ENCODE peak calls at places on chromosomes 7 and 10, in six cellular contexts. Y is cardiac muscle cell, Z is heart right ventricle, L is IMR-90, T is left lung, V is fibroblast of lung. N is an unnamed sample.

GRCh38 chr10:68334672-68335467 is 2.1 kb upstream of the PBLD start:
- DNase-seq in Y (no peak), Z (no peak), L (no peak), V (no peak), T (no peak), N (no peak)

GRCh38 chr10:132872658-132873057 is 69.7 kb downstream of the CFAP46 start:
- DNase-seq in Y (no peak), V (no peak), L (no peak), Z (no peak), T (peak; percentile 25), N (peak; percentile 12)

GRCh38 chr7:63104666-63105065 is 894.0 kb upstream of the ZNF722 start:
- DNase-seq in T (no peak), Y (no peak), L (no peak), Z (no peak), V (no peak), N (no peak)

GRCh38 chr7:157760004-157760730 is 423.4 kb downstream of the DNAJB6 start:
- DNase-seq in Z (no peak), L (no peak), V (no peak), Y (no peak), T (no peak), N (no peak)

GRCh38 chr10:75910032-75910431 is 478.6 kb downstream of the LRMDA start:
- DNase-seq in L (peak; percentile 24), Y (peak; percentile 69), V (peak; percentile 21), T (no peak), Z (no peak), N (no peak)

GRCh38 chr7:31805209-31805818 is 118.3 kb downstream of the PPP1R17 start:
- DNase-seq in Y (no peak), V (no peak), T (no peak), L (no peak), Z (no peak), N (no peak)

GRCh38 chr10:96880575-96880974 is 48.5 kb downstream of the LCOR start:
- DNase-seq in L (no peak), Z (no peak), Y (no peak), V (no peak), T (no peak), N (no peak)

GRCh38 chr10:89980166-89980565 is 278.8 kb downstream of the KIF20B start:
- DNase-seq in V (no peak), Y (no peak), T (no peak), L (no peak), Z (no peak), N (no peak)

GRCh38 chr7:143299840-143300239 is 11.7 kb downstream of the CASP2 start:
- DNase-seq in V (peak; percentile 12), Y (peak; percentile 20), T (no peak), L (no peak), Z (no peak), N (no peak)

GRCh38 chr7:18873674-18874341 is 243.6 kb downstream of the TWIST1 start:
- DNase-seq in V (peak; percentile 26), T (no peak), Z (no peak), Y (peak; percentile 50), L (peak; percentile 41), N (no peak)

GRCh38 chr7:132773527-132773956 is 197.3 kb upstream of the PLXNA4 start:
- DNase-seq in V (peak; percentile 42), Z (no peak), T (no peak), Y (peak; percentile 67), L (peak; percentile 54), N (no peak)

GRCh38 chr7:110317699-110318265 is 773.1 kb upstream of the LRRN3 start:
- DNase-seq in L (peak; percentile 82), V (peak; percentile 36), T (no peak), Y (peak; percentile 9), Z (no peak), N (no peak)

GRCh38 chr10:91493313-91493712 is 83.2 kb downstream of the HECTD2 start:
- DNase-seq in Z (no peak), T (no peak), L (peak; percentile 63), Y (peak; percentile 47), V (peak; percentile 53), N (no peak)

GRCh38 chr7:100503350-100503735 is 19.6 kb downstream of the NYAP1 start:
- DNase-seq in Y (peak; percentile 80), L (peak; percentile 46), V (peak; percentile 68), Z (no peak), T (no peak), N (no peak)

GRCh38 chr7:46550864-46551263 is 629.8 kb upstream of the IGFBP3 start:
- DNase-seq in T (no peak), Y (no peak), L (no peak), V (no peak), Z (no peak), N (no peak)

GRCh38 chr7:15461576-15461975 is 100.2 kb downstream of the AGMO start:
- DNase-seq in T (no peak), Y (peak; percentile 87), L (peak; percentile 87), Z (no peak), V (peak; percentile 79), N (no peak)

GRCh38 chr7:134018321-134018720 is 108.8 kb upstream of the LRGUK start:
- DNase-seq in V (no peak), Z (no peak), Y (no peak), T (no peak), L (no peak), N (no peak)

GRCh38 chr10:44990965-44991364 is 9.8 kb upstream of the ZNF22 start:
- DNase-seq in Y (no peak), V (no peak), Z (no peak), T (no peak), L (no peak), N (no peak)

GRCh38 chr7:1897861-1898627 is 228.0 kb downstream of the ELFN1 start:
- DNase-seq in V (no peak), L (no peak), Y (no peak), Z (no peak), T (no peak), N (no peak)

GRCh38 chr10:15200626-15201025 is 32.1 kb upstream of the NMT2 start:
- DNase-seq in Y (peak; percentile 84), V (peak; percentile 96), Z (no peak), L (peak; percentile 80), T (no peak), N (no peak)

DNA sequence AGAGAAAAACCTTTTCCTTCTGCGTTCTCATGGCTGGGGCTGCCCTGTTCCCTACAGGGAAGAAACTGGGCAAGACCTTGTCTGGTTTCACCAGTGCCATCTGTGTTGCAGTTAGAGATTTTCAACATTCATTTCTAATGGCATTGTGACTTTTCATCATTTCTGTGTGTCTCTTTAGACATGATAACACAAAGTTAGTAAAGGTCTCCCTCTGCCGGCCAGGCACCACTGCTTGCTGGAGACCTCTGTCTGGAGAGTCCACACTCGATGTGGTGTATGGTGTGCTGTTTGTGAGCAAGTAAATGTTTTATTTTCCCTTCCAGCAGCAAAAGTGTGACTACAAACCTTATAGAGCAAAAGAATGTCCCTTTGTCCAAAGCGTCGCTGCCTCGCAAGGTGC is 213.5 kb downstream of the PAXIP1 start:
- DNase-seq in V (no peak), Z (no peak), T (no peak), Y (no peak), L (no peak), N (no peak)
- TF ChIP-seq CTCF in V (no peak), Z (peak; percentile 42), T (peak; percentile 23), Y (no peak), L (no peak), N (no peak)

GRCh38 chr10:127999291-127999690 is 92.4 kb downstream of the PTPRE start:
- DNase-seq in Y (no peak), L (no peak), V (peak; percentile 20), T (no peak), Z (no peak), N (no peak)

GRCh38 chr10:127998517-127999144 is 91.7 kb downstream of the PTPRE start:
- DNase-seq in Y (no peak), L (no peak), Z (no peak), V (no peak), T (no peak), N (no peak)

GRCh38 chr10:127997937-127998336 is 91.0 kb downstream of the PTPRE start:
- DNase-seq in T (no peak), Z (no peak), L (no peak), Y (peak; percentile 58), V (peak; percentile 35), N (no peak)

GRCh38 chr10:127996586-127996985 is 89.7 kb downstream of the PTPRE start:
- DNase-seq in Y (peak; percentile 82), T (peak; percentile 36), Z (no peak), V (peak; percentile 44), L (no peak), N (peak; percentile 68)

DNA sequence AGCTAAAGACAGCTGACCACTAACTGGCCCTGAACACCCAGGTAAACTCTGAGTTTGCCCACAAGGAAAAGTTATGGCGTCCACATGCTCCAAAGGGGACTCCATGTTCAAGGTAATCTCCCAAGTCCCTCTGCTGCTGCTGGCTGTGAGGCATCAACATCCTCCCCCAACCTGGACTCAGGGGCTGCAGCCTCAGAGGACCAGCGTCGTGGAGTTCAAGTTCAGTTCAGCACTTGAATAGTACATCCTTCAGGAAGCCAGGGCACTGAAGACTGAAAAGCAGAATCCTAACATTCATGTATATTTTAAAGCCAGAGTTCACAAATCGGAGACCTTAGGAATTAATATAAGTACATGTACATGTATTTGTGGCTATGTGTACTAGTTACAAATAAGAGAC is 90.3 kb downstream of the PTPRE start:
- DNase-seq in L (no peak), V (no peak), Y (no peak), T (no peak), Z (no peak), N (no peak)
- H3K4me1 ChIP-seq in L (no peaks in the 10 kb centered on the region), V (no peaks in the 10 kb centered on the region), Y (peaks cover 7% of the 10 kb centered on the region), T (peaks cover 51% of the 10 kb centered on the region), Z (peaks cover 12% of the 10 kb centered on the region), N (peaks cover 35% of the 10 kb centered on the region)

DNA sequence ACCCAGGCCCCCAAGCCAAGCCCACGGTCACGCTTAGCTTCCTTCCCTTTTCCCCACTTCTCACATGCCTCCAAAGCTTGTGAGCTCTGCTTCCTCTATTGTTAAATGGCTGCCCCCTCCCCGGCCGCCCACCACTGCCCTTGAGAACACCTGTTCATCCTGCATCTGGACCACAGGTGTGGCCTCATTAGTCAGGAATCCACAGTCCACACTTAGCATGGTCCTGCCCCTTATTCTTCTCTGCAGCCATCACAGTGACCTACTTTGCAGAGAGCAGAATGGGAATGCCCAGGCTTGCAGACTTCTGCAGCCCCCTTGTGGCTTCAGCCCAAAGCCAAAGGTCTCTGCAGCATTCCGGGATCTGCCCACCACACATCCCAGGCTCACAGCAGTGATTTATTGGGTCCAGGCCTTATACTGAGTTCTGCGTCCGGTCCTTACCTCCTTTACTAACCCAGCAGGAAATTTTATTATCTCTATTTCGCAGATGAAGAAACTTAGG is 67.0 kb downstream of the PTPRE start:
- DNase-seq in V (no peak), Y (no peak), L (no peak), T (peak; percentile 37), Z (no peak), N (no peak)
- TF ChIP-seq CTCF in V (no peak), Y (no peak), L (no peak), T (no peak), Z (peak; percentile 39), N (no peak)

GRCh38 chr7:25968205-25968993 is 183.6 kb upstream of the NFE2L3 start:
- DNase-seq in Z (no peak), Y (no peak), L (no peak), V (no peak), T (no peak), N (no peak)

GRCh38 chr7:25967278-25968204 is 184.5 kb upstream of the NFE2L3 start:
- DNase-seq in Y (no peak), V (no peak), Z (no peak), L (no peak), T (no peak), N (no peak)

GRCh38 chr7:25964483-25964961 is 187.5 kb upstream of the NFE2L3 start:
- DNase-seq in V (no peak), Y (no peak), T (no peak), L (no peak), Z (no peak), N (no peak)

GRCh38 chr7:25965405-25966123 is 186.4 kb upstream of the NFE2L3 start:
- DNase-seq in V (no peak), Z (no peak), Y (peak; percentile 10), T (no peak), L (no peak), N (no peak)

GRCh38 chr7:25966469-25966868 is 185.5 kb upstream of the NFE2L3 start:
- DNase-seq in V (no peak), Y (no peak), T (no peak), L (no peak), Z (no peak), N (no peak)
- H3K4me1 ChIP-seq in V (no peaks in the 10 kb centered on the region), Y (no peaks in the 10 kb centered on the region), T (no peaks in the 10 kb centered on the region), L (no peaks in the 10 kb centered on the region), Z (no peaks in the 10 kb centered on the region), N (no peaks in the 10 kb centered on the region)